ENCODE peak calls at places on chromosomes 13 and 19, in eight cellular contexts. One of them, this sample, is unnamed.

GRCh38 chr19:13972368-13973155 is 20.3 kb downstream of the DCAF15 start:
- DNase-seq in activated CD8-positive, alpha-beta memory T cell treated with anti-CD3 and anti-CD28 coated beads for 1 hour: no peak
- DNase-seq in nephron progenitor cell: no peak
- DNase-seq in GM04504: no peak
- DNase-seq in CD8-positive, alpha-beta T cell: no peak
- DNase-seq in GM23248: no peak
- DNase-seq in NCI-H2107: no peak
- DNase-seq in kidney: no peak
- DNase-seq in this sample: no peak

GRCh38 chr19:14004619-14005380 is 1.3 kb downstream of the RFX1 start:
- DNase-seq in activated CD8-positive, alpha-beta memory T cell treated with anti-CD3 and anti-CD28 coated beads for 1 hour: no peak
- DNase-seq in GM04504: no peak
- DNase-seq in nephron progenitor cell: no peak
- DNase-seq in NCI-H2107: no peak
- DNase-seq in kidney: peak
- DNase-seq in GM23248: peak
- DNase-seq in CD8-positive, alpha-beta T cell: no peak
- DNase-seq in this sample: peak

GRCh38 chr19:42528354-42529247 is at the start of gene CEACAM1:
- DNase-seq in GM23248: peak
- DNase-seq in activated CD8-positive, alpha-beta memory T cell treated with anti-CD3 and anti-CD28 coated beads for 1 hour: peak
- DNase-seq in GM04504: no peak
- DNase-seq in nephron progenitor cell: no peak
- DNase-seq in CD8-positive, alpha-beta T cell: peak
- DNase-seq in NCI-H2107: peak
- DNase-seq in kidney: no peak
- DNase-seq in this sample: peak

GRCh38 chr19:9986787-9987281 is 23.5 kb downstream of the COL5A3 start:
- DNase-seq in CD8-positive, alpha-beta T cell: no peak
- DNase-seq in activated CD8-positive, alpha-beta memory T cell treated with anti-CD3 and anti-CD28 coated beads for 1 hour: no peak
- DNase-seq in kidney: no peak
- DNase-seq in GM04504: peak
- DNase-seq in NCI-H2107: no peak
- DNase-seq in GM23248: peak
- DNase-seq in nephron progenitor cell: no peak
- DNase-seq in this sample: no peak

GRCh38 chr13:99366075-99366987 is 59.1 kb upstream of the GPR183 start:
- DNase-seq in GM04504: no peak
- DNase-seq in kidney: peak
- DNase-seq in nephron progenitor cell: no peak
- DNase-seq in CD8-positive, alpha-beta T cell: peak
- DNase-seq in activated CD8-positive, alpha-beta memory T cell treated with anti-CD3 and anti-CD28 coated beads for 1 hour: no peak
- DNase-seq in GM23248: no peak
- DNase-seq in NCI-H2107: no peak
- DNase-seq in this sample: no peak

GRCh38 chr19:10118960-10119359 is 739 bp downstream of the EIF3G start:
- DNase-seq in GM04504: no peak
- DNase-seq in activated CD8-positive, alpha-beta memory T cell treated with anti-CD3 and anti-CD28 coated beads for 1 hour: no peak
- DNase-seq in GM23248: peak
- DNase-seq in CD8-positive, alpha-beta T cell: no peak
- DNase-seq in kidney: no peak
- DNase-seq in NCI-H2107: no peak
- DNase-seq in nephron progenitor cell: no peak
- DNase-seq in this sample: peak

GRCh38 chr13:71240906-71241305 is 626.1 kb downstream of the DACH1 start:
- DNase-seq in CD8-positive, alpha-beta T cell: no peak
- DNase-seq in NCI-H2107: no peak
- DNase-seq in nephron progenitor cell: no peak
- DNase-seq in kidney: no peak
- DNase-seq in GM23248: no peak
- DNase-seq in activated CD8-positive, alpha-beta memory T cell treated with anti-CD3 and anti-CD28 coated beads for 1 hour: no peak
- DNase-seq in GM04504: no peak
- DNase-seq in this sample: no peak

GRCh38 chr19:40286235-40286530 is 1.0 kb upstream of the AKT2 start:
- DNase-seq in GM23248: no peak
- DNase-seq in CD8-positive, alpha-beta T cell: no peak
- DNase-seq in kidney: no peak
- DNase-seq in nephron progenitor cell: no peak
- DNase-seq in GM04504: no peak
- DNase-seq in NCI-H2107: no peak
- DNase-seq in activated CD8-positive, alpha-beta memory T cell treated with anti-CD3 and anti-CD28 coated beads for 1 hour: no peak
- DNase-seq in this sample: no peak

GRCh38 chr13:26401069-26401468 is 147.1 kb downstream of the CDK8 start:
- DNase-seq in kidney: no peak
- DNase-seq in GM23248: no peak
- DNase-seq in nephron progenitor cell: no peak
- DNase-seq in CD8-positive, alpha-beta T cell: no peak
- DNase-seq in GM04504: no peak
- DNase-seq in NCI-H2107: no peak
- DNase-seq in activated CD8-positive, alpha-beta memory T cell treated with anti-CD3 and anti-CD28 coated beads for 1 hour: no peak
- DNase-seq in this sample: no peak

GRCh38 chr19:54456423-54457373 is 6.9 kb downstream of the LENG9 start:
- DNase-seq in GM04504: no peak
- DNase-seq in NCI-H2107: no peak
- DNase-seq in nephron progenitor cell: no peak
- DNase-seq in GM23248: no peak
- DNase-seq in CD8-positive, alpha-beta T cell: no peak
- DNase-seq in kidney: peak
- DNase-seq in activated CD8-positive, alpha-beta memory T cell treated with anti-CD3 and anti-CD28 coated beads for 1 hour: no peak
- DNase-seq in this sample: peak

GRCh38 chr19:9934132-9934950 is 2.0 kb downstream of the OLFM2 start:
- DNase-seq in nephron progenitor cell: peak
- DNase-seq in GM04504: no peak
- DNase-seq in CD8-positive, alpha-beta T cell: peak
- DNase-seq in kidney: peak
- DNase-seq in GM23248: peak
- DNase-seq in NCI-H2107: peak
- DNase-seq in activated CD8-positive, alpha-beta memory T cell treated with anti-CD3 and anti-CD28 coated beads for 1 hour: peak
- DNase-seq in this sample: peak

GRCh38 chr19:32748497-32748896 is 28.9 kb downstream of the TDRD12 start:
- DNase-seq in NCI-H2107: peak
- DNase-seq in kidney: no peak
- DNase-seq in GM23248: no peak
- DNase-seq in CD8-positive, alpha-beta T cell: no peak
- DNase-seq in nephron progenitor cell: no peak
- DNase-seq in GM04504: no peak
- DNase-seq in activated CD8-positive, alpha-beta memory T cell treated with anti-CD3 and anti-CD28 coated beads for 1 hour: no peak
- DNase-seq in this sample: no peak

GRCh38 chr19:7368456-7368855 is 19.7 kb downstream of the ARHGEF18 start:
- DNase-seq in GM04504: no peak
- DNase-seq in GM23248: no peak
- DNase-seq in activated CD8-positive, alpha-beta memory T cell treated with anti-CD3 and anti-CD28 coated beads for 1 hour: no peak
- DNase-seq in NCI-H2107: no peak
- DNase-seq in nephron progenitor cell: no peak
- DNase-seq in kidney: peak
- DNase-seq in CD8-positive, alpha-beta T cell: no peak
- DNase-seq in this sample: no peak

GRCh38 chr19:46513461-46514236 is 18.0 kb upstream of the PNMA8B start:
- DNase-seq in kidney: peak
- DNase-seq in GM23248: peak
- DNase-seq in nephron progenitor cell: peak
- DNase-seq in NCI-H2107: peak
- DNase-seq in GM04504: peak
- DNase-seq in CD8-positive, alpha-beta T cell: peak
- DNase-seq in activated CD8-positive, alpha-beta memory T cell treated with anti-CD3 and anti-CD28 coated beads for 1 hour: peak
- DNase-seq in this sample: peak

GRCh38 chr13:35475131-35475959 is 1.1 kb downstream of the MAB21L1 start:
- DNase-seq in CD8-positive, alpha-beta T cell: no peak
- DNase-seq in nephron progenitor cell: peak
- DNase-seq in NCI-H2107: no peak
- DNase-seq in GM04504: no peak
- DNase-seq in activated CD8-positive, alpha-beta memory T cell treated with anti-CD3 and anti-CD28 coated beads for 1 hour: no peak
- DNase-seq in GM23248: peak
- DNase-seq in kidney: peak
- DNase-seq in this sample: peak

GRCh38 chr13:73258396-73258795 is 199.6 kb downstream of the KLF5 start:
- DNase-seq in nephron progenitor cell: no peak
- DNase-seq in CD8-positive, alpha-beta T cell: no peak
- DNase-seq in kidney: no peak
- DNase-seq in GM04504: no peak
- DNase-seq in GM23248: no peak
- DNase-seq in NCI-H2107: no peak
- DNase-seq in activated CD8-positive, alpha-beta memory T cell treated with anti-CD3 and anti-CD28 coated beads for 1 hour: no peak
- DNase-seq in this sample: no peak

GRCh38 chr13:101811440-101811839 is 359.0 kb downstream of the ITGBL1 start:
- DNase-seq in kidney: no peak
- DNase-seq in NCI-H2107: no peak
- DNase-seq in GM04504: no peak
- DNase-seq in activated CD8-positive, alpha-beta memory T cell treated with anti-CD3 and anti-CD28 coated beads for 1 hour: no peak
- DNase-seq in CD8-positive, alpha-beta T cell: no peak
- DNase-seq in GM23248: no peak
- DNase-seq in nephron progenitor cell: no peak
- DNase-seq in this sample: no peak

GRCh38 chr19:1153891-1154730 is 20.0 kb downstream of the SBNO2 start:
- DNase-seq in GM23248: no peak
- DNase-seq in CD8-positive, alpha-beta T cell: no peak
- DNase-seq in kidney: peak
- DNase-seq in activated CD8-positive, alpha-beta memory T cell treated with anti-CD3 and anti-CD28 coated beads for 1 hour: no peak
- DNase-seq in GM04504: no peak
- DNase-seq in nephron progenitor cell: no peak
- DNase-seq in NCI-H2107: no peak
- DNase-seq in this sample: peak

GRCh38 chr19:52584686-52585085 is 14.6 kb downstream of the ZNF701 start:
- DNase-seq in activated CD8-positive, alpha-beta memory T cell treated with anti-CD3 and anti-CD28 coated beads for 1 hour: no peak
- DNase-seq in GM23248: no peak
- DNase-seq in nephron progenitor cell: no peak
- DNase-seq in NCI-H2107: no peak
- DNase-seq in CD8-positive, alpha-beta T cell: no peak
- DNase-seq in kidney: no peak
- DNase-seq in GM04504: no peak
- DNase-seq in this sample: no peak